ENCODE peak calls at places on chromosomes 12 and 14, in five cellular contexts. T is upper lobe of left lung, Q is K562, L is HepG2, S is GM12878. H is an unnamed sample.

GRCh38 chr14:101151226-101151929 is 247.9 kb upstream of the RTL1 start:
- ATAC-seq in L (no peak), S (no peak), Q (no peak), T (peak; percentile 49), H (no peak)

GRCh38 chr12:88658009-88658408 is 77.7 kb upstream of the KITLG start:
- ATAC-seq in T (no peak), L (no peak), Q (no peak), S (no peak), H (no peak)

GRCh38 chr14:70192915-70193314 is 4.2 kb upstream of the SLC8A3 start:
- ATAC-seq in T (no peak), L (peak; percentile 70), S (no peak), Q (peak; percentile 52), H (no peak)

GRCh38 chr14:54857830-54858269 is 44.8 kb downstream of the GCH1 start:
- ATAC-seq in T (peak; percentile 95), Q (no peak), L (no peak), S (peak; percentile 89), H (peak; percentile 90)

GRCh38 chr12:59548930-59549329 is 46.9 kb upstream of the SLC16A7 start:
- ATAC-seq in S (no peak), L (no peak), T (no peak), Q (no peak), H (no peak)

GRCh38 chr12:115801826-115802225 is 475.7 kb downstream of the MED13L start:
- ATAC-seq in S (no peak), T (no peak), L (no peak), Q (no peak), H (no peak)

GRCh38 chr12:83805137-83805818 is 1107.3 kb downstream of the SLC6A15 start:
- ATAC-seq in Q (no peak), L (no peak), T (no peak), S (no peak), H (no peak)

GRCh38 chr12:38728894-38729293 is 176.5 kb downstream of the CPNE8 start:
- ATAC-seq in Q (no peak), L (no peak), S (peak; percentile 88), T (no peak), H (no peak)

GRCh38 chr12:5000204-5000603 is 43.5 kb upstream of the KCNA5 start:
- ATAC-seq in S (no peak), Q (no peak), T (no peak), L (peak; percentile 73), H (no peak)

GRCh38 chr14:22333408-22334274 is 255.4 kb downstream of the DAD1 start:
- ATAC-seq in Q (peak; percentile 74), T (peak; percentile 65), L (peak; percentile 86), S (peak; percentile 64), H (peak; percentile 31)

GRCh38 chr12:109065154-109065852 is 12.9 kb downstream of the USP30 start:
- ATAC-seq in T (no peak), L (peak; percentile 91), S (no peak), Q (no peak), H (no peak)

GRCh38 chr14:61544448-61545202 is 150.7 kb upstream of the HIF1A start:
- ATAC-seq in L (peak; percentile 43), T (no peak), Q (no peak), S (no peak), H (peak; percentile 52)

GRCh38 chr14:54177861-54178591 is 218.8 kb upstream of the CDKN3 start:
- ATAC-seq in S (no peak), Q (no peak), T (no peak), L (no peak), H (no peak)

GRCh38 chr12:87280356-87280755 is 748.8 kb downstream of the C12orf50 start:
- ATAC-seq in L (no peak), Q (no peak), S (peak; percentile 96), T (no peak), H (no peak)

GRCh38 chr12:81859521-81859920 is 100.4 kb upstream of the PPFIA2 start:
- ATAC-seq in L (no peak), T (no peak), S (no peak), Q (no peak), H (no peak)

GRCh38 chr12:90250766-90251165 is 542.1 kb upstream of the ATP2B1 start:
- ATAC-seq in T (peak; percentile 64), Q (no peak), S (peak; percentile 38), L (no peak), H (peak; percentile 47)

GRCh38 chr12:109489955-109490565 is 12.6 kb downstream of the UBE3B start:
- ATAC-seq in Q (no peak), S (no peak), T (no peak), L (no peak), H (no peak)

GRCh38 chr14:91997492-91997891 is 42.4 kb downstream of the TRIP11 start:
- ATAC-seq in S (no peak), Q (peak; percentile 65), T (no peak), L (no peak), H (no peak)

GRCh38 chr14:72104011-72104613 is 171.9 kb downstream of the RGS6 start:
- ATAC-seq in S (peak; percentile 75), Q (peak; percentile 69), L (peak; percentile 38), T (no peak), H (no peak)

DNA sequence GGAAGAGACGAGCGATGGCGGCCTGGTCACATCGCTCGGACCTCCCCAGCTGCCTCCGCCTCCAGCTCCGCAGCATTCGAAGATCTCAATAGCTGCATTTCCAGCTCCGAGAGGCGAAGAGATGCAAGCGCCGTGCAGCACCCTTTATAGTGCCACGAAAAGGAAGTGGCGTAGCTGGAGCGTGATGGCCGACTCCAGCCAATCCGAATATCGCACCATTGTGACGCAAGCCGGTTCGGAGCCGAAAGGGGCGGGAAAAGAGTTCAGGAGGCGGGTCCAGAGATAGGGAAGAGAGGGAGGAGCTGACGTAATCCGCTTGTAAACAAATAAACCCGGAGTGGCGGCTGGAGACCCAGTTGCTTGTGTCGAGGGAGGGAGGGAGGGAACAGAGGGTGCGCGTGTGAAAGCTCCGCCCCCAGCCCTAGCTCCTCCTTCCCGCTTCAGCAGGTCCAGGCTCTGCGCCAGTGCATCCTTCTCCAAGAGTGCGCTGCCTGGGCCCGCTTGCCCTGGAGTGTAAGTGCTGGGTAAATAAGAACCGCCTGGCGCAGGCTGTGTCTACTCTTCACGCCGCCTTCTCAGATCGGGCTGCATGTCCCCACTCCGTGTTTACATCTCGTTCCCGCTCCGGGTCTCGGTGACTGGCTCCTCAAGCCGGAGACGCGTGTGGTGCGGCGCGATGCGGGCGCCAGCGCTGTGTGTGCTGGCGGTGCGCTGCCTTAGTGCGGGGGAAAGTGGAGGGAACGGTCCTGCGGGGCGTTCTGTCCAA is at the start of gene BTG1:
- ATAC-seq in L (peak; percentile 86), S (peak; percentile 72), Q (peak; percentile 76), T (peak; percentile 93), H (peak; percentile 94)
- TF ChIP-seq EP300 in L (no peak), S (no peak), Q (peak; percentile 43), T (peak; percentile 35), H (no peak)

GRCh38 chr12:117100251-117100650 is 1.0 kb upstream of the TESC start:
- ATAC-seq in Q (peak; percentile 70), L (peak; percentile 73), S (no peak), T (no peak), H (no peak)

GRCh38 chr12:117098071-117098360 is 1.2 kb downstream of the TESC start:
- ATAC-seq in Q (no peak), T (no peak), S (no peak), L (no peak), H (no peak)

GRCh38 chr12:117098361-117099217 is 627 bp downstream of the TESC start:
- ATAC-seq in Q (peak; percentile 69), T (peak; percentile 50), S (peak; percentile 66), L (peak; percentile 30), H (peak; percentile 13)

GRCh38 chr12:117101953-117102833 is 3.0 kb upstream of the TESC start:
- ATAC-seq in L (no peak), T (no peak), Q (no peak), S (no peak), H (no peak)

GRCh38 chr12:117100851-117101673 is 1.8 kb upstream of the TESC start:
- ATAC-seq in S (no peak), L (peak; percentile 49), Q (no peak), T (no peak), H (no peak)
- H3K27me3 ChIP-seq in S (no peaks in the 10 kb centered on the region), L (peaks cover 14% of the 10 kb centered on the region), Q (peaks cover 42% of the 10 kb centered on the region), T (peaks cover 12% of the 10 kb centered on the region), H (peaks cover 79% of the 10 kb centered on the region)

GRCh38 chr12:111767362-111768158 is 827 bp downstream of the ALDH2 start:
- ATAC-seq in Q (no peak), L (peak; percentile 62), T (peak; percentile 47), S (no peak), H (peak; percentile 28)

GRCh38 chr12:111769599-111769998 is 2.9 kb downstream of the ALDH2 start:
- ATAC-seq in L (no peak), S (no peak), T (no peak), Q (no peak), H (no peak)

GRCh38 chr12:111764120-111764821 is 2.5 kb upstream of the ALDH2 start:
- ATAC-seq in S (peak; percentile 66), L (no peak), Q (no peak), T (no peak), H (no peak)

GRCh38 chr12:111768159-111768895 is 1.6 kb downstream of the ALDH2 start:
- ATAC-seq in Q (no peak), S (no peak), L (no peak), T (no peak), H (no peak)

DNA sequence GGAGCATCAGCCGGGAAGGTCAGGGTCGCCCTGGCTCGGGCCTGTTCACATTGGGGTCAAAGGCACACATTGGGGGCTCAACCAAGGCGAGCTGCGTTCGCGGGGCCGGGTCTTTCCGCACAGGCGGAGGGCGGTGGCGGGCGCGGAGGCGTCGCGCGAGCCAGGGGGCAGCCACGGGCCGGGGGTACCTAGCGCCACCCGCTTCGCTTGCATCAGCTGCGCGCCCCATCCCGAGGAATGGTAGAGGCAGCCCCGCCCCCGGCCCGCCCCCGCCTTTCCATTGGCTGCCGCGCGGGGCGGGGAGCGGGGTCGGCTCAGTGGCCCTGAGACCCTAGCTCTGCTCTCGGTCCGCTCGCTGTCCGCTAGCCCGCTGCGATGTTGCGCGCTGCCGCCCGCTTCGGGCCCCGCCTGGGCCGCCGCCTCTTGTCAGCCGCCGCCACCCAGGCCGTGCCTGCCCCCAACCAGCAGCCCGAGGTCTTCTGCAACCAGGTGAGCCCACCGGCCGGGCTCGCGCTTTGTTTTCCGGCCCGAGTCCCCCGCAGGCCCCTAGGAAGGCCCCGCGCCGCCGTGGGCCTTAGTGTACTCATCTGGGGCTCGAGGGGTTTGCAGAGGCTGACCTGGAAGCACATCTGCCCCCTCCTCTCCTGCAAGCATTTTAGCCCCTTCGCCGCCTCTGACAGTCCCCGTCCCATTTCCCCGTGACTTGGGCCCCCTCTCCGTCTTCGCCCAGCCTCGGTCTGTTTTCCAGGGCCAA is at the start of gene ALDH2:
- ATAC-seq in T (peak; percentile 98), L (peak; percentile 95), S (peak; percentile 61), Q (peak; percentile 94), H (peak; percentile 97)
- TF ChIP-seq EP300 in T (no peak), L (no peak), S (no peak), Q (no peak), H (no peak)

GRCh38 chr12:128019996-128020544 is 246.9 kb upstream of the TMEM132C start:
- ATAC-seq in Q (no peak), S (no peak), L (no peak), T (no peak), H (no peak)

GRCh38 chr12:128026696-128027574 is 240.0 kb upstream of the TMEM132C start:
- ATAC-seq in L (no peak), Q (no peak), S (no peak), T (peak; percentile 49), H (no peak)

GRCh38 chr12:128021561-128021960 is 245.4 kb upstream of the TMEM132C start:
- ATAC-seq in T (no peak), L (no peak), S (no peak), Q (no peak), H (no peak)

DNA sequence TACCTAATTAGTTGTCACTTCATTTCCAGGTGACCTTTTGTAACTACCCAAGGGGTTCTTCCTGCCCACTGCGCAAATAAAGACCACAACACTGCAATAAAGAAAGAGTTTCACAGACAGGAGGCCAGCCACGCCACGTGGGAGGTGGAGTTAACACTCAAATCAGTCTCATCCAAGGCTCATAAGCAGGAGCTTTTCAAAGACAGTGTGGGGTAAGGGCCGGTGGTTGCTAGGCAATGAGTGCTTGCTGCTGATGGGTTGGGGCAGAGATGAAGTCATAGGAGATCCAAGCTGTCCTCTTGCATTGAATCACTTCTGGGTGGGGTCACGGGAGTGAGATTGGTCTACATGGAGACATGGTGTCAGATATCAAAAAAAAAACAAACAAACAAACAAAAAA is 241.1 kb upstream of the TMEM132C start:
- ATAC-seq in Q (no peak), T (peak; percentile 85), S (no peak), L (no peak), H (peak; percentile 67)
- H3K27me3 ChIP-seq in Q (no peaks in the 10 kb centered on the region), T (no peaks in the 10 kb centered on the region), S (no peaks in the 10 kb centered on the region), L (no peaks in the 10 kb centered on the region), H (peaks cover 12% of the 10 kb centered on the region)